ENCODE peak calls at places on chromosomes 2 and 18, in nine cellular contexts. V is GM23248, Q is lung, C is A549, J is aorta, G is upper lobe of right lung, U is thyroid gland, D is cardiac muscle cell, R is heart right ventricle. S is an unnamed sample.

GRCh38 chr18:56388571-56388970 is 249.8 kb downstream of the TXNL1 start:
- DNase-seq in U (no peak), Q (no peak), J (no peak), R (no peak), C (no peak), V (no peak), D (no peak), G (no peak), S (no peak)

GRCh38 chr2:133887676-133888040 is 319.4 kb upstream of the NCKAP5 start:
- DNase-seq in U (no peak), R (no peak), Q (no peak), D (no peak), V (peak; percentile 1), J (no peak), G (no peak), C (no peak), S (no peak)

GRCh38 chr2:192195548-192196418 is 1.1 kb upstream of the TMEFF2 start:
- DNase-seq in C (peak; percentile 24), V (peak; percentile 65), G (peak; percentile 63), Q (no peak), D (peak; percentile 42), U (peak; percentile 17), J (peak; percentile 72), R (peak; percentile 14), S (no peak)

GRCh38 chr2:190837417-190837816 is 43.2 kb upstream of the GLS start:
- DNase-seq in R (no peak), Q (no peak), D (no peak), C (no peak), G (no peak), V (peak; percentile 84), U (no peak), J (no peak), S (no peak)

GRCh38 chr2:118032169-118033013 is 18.5 kb upstream of the CCDC93 start:
- DNase-seq in J (no peak), R (no peak), D (peak; percentile 65), U (peak; percentile 25), C (peak; percentile 29), G (no peak), Q (no peak), V (peak; percentile 69), S (peak; percentile 38)

GRCh38 chr2:238916875-238917590 is 69.1 kb downstream of the TWIST2 start:
- DNase-seq in D (no peak), J (peak; percentile 50), C (no peak), V (peak; percentile 55), Q (no peak), G (peak; percentile 58), U (no peak), R (no peak), S (peak; percentile 45)

GRCh38 chr2:239275871-239276812 is 124.7 kb downstream of the HDAC4 start:
- DNase-seq in D (no peak), U (no peak), J (peak; percentile 81), Q (no peak), C (no peak), V (peak; percentile 95), R (peak; percentile 75), G (peak; percentile 67), S (peak; percentile 76)

GRCh38 chr2:8152392-8153257 is 529.2 kb upstream of the ID2 start:
- DNase-seq in U (no peak), R (no peak), G (no peak), D (no peak), Q (no peak), C (no peak), V (no peak), J (no peak), S (no peak)

GRCh38 chr2:54114936-54115283 is 505 bp upstream of the ACYP2 start:
- DNase-seq in Q (no peak), R (no peak), U (no peak), D (no peak), V (no peak), G (no peak), J (no peak), C (no peak), S (no peak)

GRCh38 chr18:46718501-46719341 is 38.1 kb downstream of the ST8SIA5 start:
- DNase-seq in V (peak; percentile 81), D (no peak), J (no peak), U (no peak), R (no peak), Q (no peak), C (no peak), G (no peak), S (no peak)

GRCh38 chr18:68604256-68604655 is 110.7 kb downstream of the TMX3 start:
- DNase-seq in C (no peak), R (no peak), D (no peak), V (peak; percentile 11), Q (no peak), G (no peak), U (no peak), J (no peak), S (peak; percentile 65)

GRCh38 chr2:23199115-23199918 is 185.7 kb upstream of the KLHL29 start:
- DNase-seq in Q (no peak), G (no peak), R (no peak), U (no peak), C (peak; percentile 13), V (peak; percentile 66), J (no peak), D (no peak), S (no peak)

GRCh38 chr2:55887906-55888625 is 35.5 kb downstream of the EFEMP1 start:
- DNase-seq in R (no peak), Q (no peak), C (peak; percentile 13), U (no peak), D (no peak), J (no peak), V (peak; percentile 90), G (no peak), S (peak; percentile 43)

GRCh38 chr2:55888941-55889340 is 34.6 kb downstream of the EFEMP1 start:
- DNase-seq in C (no peak), R (peak; percentile 17), V (peak; percentile 68), D (no peak), U (no peak), Q (no peak), J (no peak), G (no peak), S (peak; percentile 51)

GRCh38 chr2:55894720-55895119 is 28.9 kb downstream of the EFEMP1 start:
- DNase-seq in R (no peak), C (no peak), U (no peak), Q (no peak), D (no peak), G (no peak), V (no peak), J (no peak), S (no peak)

GRCh38 chr2:55887351-55887750 is 36.2 kb downstream of the EFEMP1 start:
- DNase-seq in R (no peak), C (no peak), D (no peak), V (peak; percentile 38), G (no peak), U (no peak), Q (no peak), J (no peak), S (no peak)

GRCh38 chr2:55891671-55892071 is 31.9 kb downstream of the EFEMP1 start:
- DNase-seq in V (no peak), G (no peak), R (no peak), Q (no peak), D (no peak), C (no peak), J (no peak), U (no peak), S (no peak)
- H3K4me1 ChIP-seq in V (peaks cover 60% of the 10 kb centered on the region), G (peaks cover 4% of the 10 kb centered on the region), R (no peaks in the 10 kb centered on the region), Q (no peaks in the 10 kb centered on the region), D (no peaks in the 10 kb centered on the region), C (peaks cover 23% of the 10 kb centered on the region), J (peaks cover 6% of the 10 kb centered on the region), U (peaks cover 11% of the 10 kb centered on the region), S (peaks cover 27% of the 10 kb centered on the region)

DNA sequence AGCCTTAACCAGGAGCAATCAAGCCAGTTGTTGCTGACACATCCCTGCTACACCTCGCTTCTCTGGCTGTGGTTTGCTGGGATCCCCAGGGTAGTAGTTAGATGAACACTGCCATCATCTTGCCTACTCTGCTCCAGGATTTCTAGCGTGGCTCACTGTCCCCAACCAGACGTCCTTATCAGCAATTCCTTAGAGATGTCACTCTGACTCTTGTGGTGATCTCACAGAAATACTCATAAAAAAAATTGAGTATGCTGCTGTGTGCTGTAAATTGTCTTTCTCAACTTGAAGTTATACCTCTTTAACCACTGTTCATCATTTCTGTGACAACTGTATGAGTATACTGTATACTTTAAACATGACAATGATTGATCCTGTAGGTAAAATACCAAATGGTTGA is 63.2 kb downstream of the PLCL1 start:
- DNase-seq in Q (no peak), D (no peak), V (no peak), U (no peak), G (no peak), C (no peak), R (no peak), J (no peak), S (no peak)
- H3K4me1 ChIP-seq in Q (no peaks in the 10 kb centered on the region), D (peaks cover 32% of the 10 kb centered on the region), V (peaks cover 8% of the 10 kb centered on the region), U (no peaks in the 10 kb centered on the region), G (no peaks in the 10 kb centered on the region), C (no peaks in the 10 kb centered on the region), R (peaks cover 22% of the 10 kb centered on the region), J (peaks cover 3% of the 10 kb centered on the region), S (peaks cover 5% of the 10 kb centered on the region)

GRCh38 chr18:22847392-22847791 is 85.7 kb upstream of the RBBP8 start:
- DNase-seq in R (no peak), V (peak; percentile 56), J (no peak), G (no peak), D (no peak), Q (no peak), C (no peak), U (no peak), S (no peak)

GRCh38 chr18:22846088-22846683 is 86.9 kb upstream of the RBBP8 start:
- DNase-seq in C (peak; percentile 26), R (no peak), V (peak; percentile 49), D (peak; percentile 45), U (no peak), J (no peak), G (no peak), Q (no peak), S (no peak)

GRCh38 chr18:22847867-22848451 is 85.2 kb upstream of the RBBP8 start:
- DNase-seq in D (no peak), R (no peak), Q (no peak), V (peak; percentile 52), C (no peak), G (no peak), U (no peak), J (no peak), S (no peak)

GRCh38 chr18:22846697-22847096 is 86.4 kb upstream of the RBBP8 start:
- DNase-seq in U (no peak), Q (no peak), R (no peak), J (no peak), V (no peak), G (no peak), C (no peak), D (no peak), S (no peak)

DNA sequence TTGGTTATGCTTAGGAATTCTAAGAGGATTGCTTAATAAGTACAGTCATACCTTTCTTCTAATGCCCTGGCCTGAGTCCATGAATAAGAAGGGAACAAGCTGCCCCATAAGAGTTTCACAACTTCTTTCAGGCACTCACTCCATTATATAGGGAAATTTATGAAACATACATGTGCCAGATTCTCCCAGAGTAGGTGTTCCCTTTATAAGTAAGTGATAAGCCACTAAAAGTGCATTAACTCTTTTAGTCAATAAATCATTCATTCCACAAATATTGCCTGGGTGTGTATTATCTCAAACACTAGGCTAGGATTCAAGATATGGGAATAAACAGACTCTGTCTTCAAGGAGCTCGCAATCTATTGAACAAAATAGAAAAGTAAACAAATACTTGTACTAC is 84.5 kb upstream of the RBBP8 start:
- DNase-seq in V (peak; percentile 96), D (no peak), J (no peak), C (no peak), U (no peak), Q (no peak), G (no peak), R (no peak), S (no peak)
- H3K4me1 ChIP-seq in V (peaks cover 48% of the 10 kb centered on the region), D (peaks cover 13% of the 10 kb centered on the region), J (no peaks in the 10 kb centered on the region), C (peaks cover 14% of the 10 kb centered on the region), U (peaks cover 10% of the 10 kb centered on the region), Q (no peaks in the 10 kb centered on the region), G (peaks cover 23% of the 10 kb centered on the region), R (no peaks in the 10 kb centered on the region), S (no peaks in the 10 kb centered on the region)

GRCh38 chr2:63786506-63786905 is 55.2 kb upstream of the UGP2 start:
- DNase-seq in C (no peak), U (no peak), D (no peak), Q (no peak), V (no peak), G (no peak), R (no peak), J (no peak), S (no peak)
- H3K4me1 ChIP-seq in C (peaks cover 14% of the 10 kb centered on the region), U (no peaks in the 10 kb centered on the region), D (no peaks in the 10 kb centered on the region), Q (no peaks in the 10 kb centered on the region), V (peaks cover 33% of the 10 kb centered on the region), G (no peaks in the 10 kb centered on the region), R (no peaks in the 10 kb centered on the region), J (no peaks in the 10 kb centered on the region), S (peaks cover 57% of the 10 kb centered on the region)

S was measured in tibial artery.